ENCODE peak calls at places on chromosome 1, in ten cellular contexts. P is foreskin fibroblast, G is IMR-90, Q is MCF 10A, W is nephron progenitor cell, D is left ventricle myocardium inferior, A is right lobe of liver, V is BJ, J is RWPE1, M is LNCaP clone FGC. Z is an unnamed sample.

GRCh38 chr1:205811660-205812059 is 1.3 kb downstream of the SLC41A1 start:
- DNase-seq in P (no peak), G (no peak), Q (no peak), W (no peak), D (peak; percentile 70), A (no peak), V (no peak), J (no peak), M (no peak), Z (no peak)

GRCh38 chr1:89065077-89065868 is at the start of gene GBP1:
- DNase-seq in P (peak; percentile 80), G (peak; percentile 88), Q (peak; percentile 79), W (no peak), D (no peak), A (no peak), V (peak; percentile 68), J (peak; percentile 57), M (no peak), Z (no peak)

GRCh38 chr1:228306275-228307217 is 98.7 kb downstream of the OBSCN start:
- DNase-seq in P (no peak), G (no peak), Q (no peak), W (no peak), D (no peak), A (peak; percentile 26), V (no peak), J (no peak), M (no peak), Z (no peak)

GRCh38 chr1:44423706-44424546 is 18.9 kb downstream of the RNF220 start:
- DNase-seq in P (no peak), G (peak; percentile 35), Q (peak; percentile 98), W (no peak), D (peak; percentile 47), A (peak; percentile 84), V (no peak), J (peak; percentile 74), M (peak; percentile 90), Z (no peak)

GRCh38 chr1:161727343-161727924 is 6.1 kb downstream of the FCRLB start:
- DNase-seq in P (peak; percentile 62), G (peak; percentile 84), Q (peak; percentile 51), W (no peak), D (no peak), A (no peak), V (peak; percentile 74), J (no peak), M (no peak), Z (peak; percentile 60)

GRCh38 chr1:2101946-2102345 is 51.7 kb downstream of the PRKCZ start:
- DNase-seq in P (no peak), G (no peak), Q (no peak), W (no peak), D (no peak), A (no peak), V (no peak), J (no peak), M (no peak), Z (no peak)

GRCh38 chr1:92975551-92976232 is 14.4 kb upstream of the DIPK1A start:
- DNase-seq in P (no peak), G (no peak), Q (no peak), W (no peak), D (peak; percentile 19), A (no peak), V (no peak), J (no peak), M (no peak), Z (peak; percentile 48)

GRCh38 chr1:218494000-218494399 is 148.9 kb downstream of the TGFB2 start:
- DNase-seq in P (no peak), G (no peak), Q (no peak), W (no peak), D (no peak), A (no peak), V (no peak), J (no peak), M (no peak), Z (no peak)

GRCh38 chr1:113871597-113872113 is at the start of gene PTPN22:
- DNase-seq in P (peak; percentile 60), G (peak; percentile 83), Q (peak; percentile 45), W (no peak), D (no peak), A (no peak), V (peak; percentile 35), J (no peak), M (no peak), Z (peak; percentile 91)

GRCh38 chr1:245771521-245772281 is 616.9 kb downstream of the KIF26B start:
- DNase-seq in P (peak; percentile 96), G (peak; percentile 91), Q (peak; percentile 62), W (no peak), D (no peak), A (no peak), V (peak; percentile 96), J (no peak), M (no peak), Z (no peak)

GRCh38 chr1:5999711-6000443 is 7.7 kb upstream of the NPHP4 start:
- DNase-seq in P (no peak), G (no peak), Q (no peak), W (no peak), D (peak; percentile 22), A (no peak), V (no peak), J (no peak), M (no peak), Z (no peak)

GRCh38 chr1:236051107-236051885 is 13.6 kb downstream of the NID1 start:
- DNase-seq in P (no peak), G (peak; percentile 55), Q (no peak), W (peak; percentile 29), D (no peak), A (no peak), V (peak; percentile 7), J (no peak), M (no peak), Z (no peak)

GRCh38 chr1:151825811-151826660 is 5.6 kb downstream of the RORC start:
- DNase-seq in P (no peak), G (no peak), Q (no peak), W (no peak), D (no peak), A (no peak), V (no peak), J (no peak), M (no peak), Z (peak; percentile 54)
- TF ChIP-seq CTCF in P (no peak), G (no peak), Q (no peak), W (no peak), D (no peak), A (no peak), V (no peak), J (no peak), M (no peak), Z (no peak)

DNA sequence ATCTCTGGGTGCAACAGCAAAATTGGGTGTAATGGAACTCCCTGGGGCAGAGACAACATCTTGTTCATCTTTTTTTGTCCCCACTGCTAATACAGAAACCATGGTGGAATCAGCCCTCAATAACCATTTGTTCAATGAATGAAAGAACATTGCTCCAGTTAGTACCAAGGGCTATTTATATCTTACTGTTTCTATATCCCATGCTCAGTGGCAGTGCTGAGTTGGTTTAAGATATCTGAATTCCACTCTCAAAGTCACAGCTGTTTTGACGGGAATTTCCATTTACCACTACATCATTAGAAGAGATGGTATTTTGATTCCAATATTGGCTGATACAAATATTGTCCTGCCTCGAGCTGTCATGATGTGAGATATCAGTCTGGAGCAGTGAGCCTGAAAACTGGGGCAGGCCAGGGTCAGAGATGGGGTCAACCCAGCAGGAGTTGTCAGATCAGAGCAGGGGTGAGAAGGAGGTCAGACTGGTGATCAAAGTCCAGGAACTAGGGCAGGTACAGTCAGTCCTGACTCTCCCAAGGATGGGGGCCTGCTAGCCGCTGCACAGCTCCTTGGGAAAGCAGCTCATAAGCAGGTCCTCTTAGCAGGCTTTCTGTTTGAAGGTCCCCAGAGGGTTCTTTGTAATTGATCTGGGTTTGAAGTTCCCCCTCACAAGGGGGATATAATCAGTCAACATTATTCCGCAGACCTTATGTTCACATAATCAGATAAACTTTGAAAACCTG is 5.8 kb upstream of the PHC2 start:
- DNase-seq in P (no peak), G (peak; percentile 28), Q (no peak), W (no peak), D (no peak), A (no peak), V (no peak), J (no peak), M (no peak), Z (no peak)
- TF ChIP-seq CTCF in P (no peak), G (no peak), Q (no peak), W (no peak), D (no peak), A (no peak), V (no peak), J (no peak), M (no peak), Z (no peak)

DNA sequence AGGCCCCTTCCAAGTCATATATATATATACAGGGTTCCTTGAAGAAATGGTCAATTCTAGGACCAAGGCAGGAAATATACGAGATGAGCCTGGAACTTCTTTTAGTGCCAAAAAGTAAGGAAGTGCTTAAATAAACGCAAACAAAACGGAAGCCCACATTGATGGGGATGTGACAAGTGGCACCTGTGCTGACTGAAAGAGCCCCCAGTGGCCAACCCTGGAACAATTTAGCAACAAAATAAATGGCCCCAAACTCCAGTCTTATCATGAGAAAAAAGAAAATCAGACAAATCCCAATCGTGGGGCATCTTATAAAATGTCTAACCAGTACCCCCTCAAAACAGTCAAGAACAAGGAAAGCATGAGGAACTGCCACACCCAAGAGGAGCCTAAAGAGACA is 17.7 kb downstream of the PLA2G5 start:
- DNase-seq in P (no peak), G (no peak), Q (no peak), W (no peak), D (no peak), A (no peak), V (no peak), J (no peak), M (no peak), Z (peak; percentile 7)
- TF ChIP-seq CTCF in P (no peak), G (no peak), Q (peak; percentile 12), W (no peak), D (peak; percentile 36), A (no peak), V (no peak), J (no peak), M (no peak), Z (peak; percentile 15)

GRCh38 chr1:183568176-183569041 is 21.9 kb downstream of the NCF2 start:
- DNase-seq in P (no peak), G (no peak), Q (no peak), W (no peak), D (no peak), A (no peak), V (no peak), J (no peak), M (no peak), Z (no peak)

GRCh38 chr1:183566026-183566425 is 24.2 kb downstream of the NCF2 start:
- DNase-seq in P (no peak), G (no peak), Q (no peak), W (no peak), D (no peak), A (no peak), V (no peak), J (no peak), M (no peak), Z (no peak)

GRCh38 chr1:183569141-183569540 is 21.1 kb downstream of the NCF2 start:
- DNase-seq in P (no peak), G (peak; percentile 61), Q (no peak), W (no peak), D (no peak), A (no peak), V (no peak), J (peak; percentile 43), M (no peak), Z (peak; percentile 38)

GRCh38 chr1:183569801-183570200 is 20.5 kb downstream of the NCF2 start:
- DNase-seq in P (no peak), G (no peak), Q (no peak), W (no peak), D (no peak), A (no peak), V (no peak), J (no peak), M (no peak), Z (no peak)

GRCh38 chr1:183567584-183567983 is 22.7 kb downstream of the NCF2 start:
- DNase-seq in P (no peak), G (peak; percentile 47), Q (peak; percentile 71), W (no peak), D (peak; percentile 62), A (peak; percentile 68), V (no peak), J (peak; percentile 65), M (no peak), Z (peak; percentile 42)
- TF ChIP-seq CTCF in P (no peak), G (no peak), Q (no peak), W (no peak), D (no peak), A (no peak), V (no peak), J (no peak), M (no peak), Z (no peak)

Z was measured in activated CD8-positive, alpha-beta T cell treated with anti-CD3 and anti-CD28 coated beads for 36 hours.